ENCODE peak calls at places on chromosomes 11 and 22, in eight cellular contexts. K is HCT116; Z is suprapubic skin; J is IMR-90; T is HAP-1; Y is H4; F is stimulated activated CD4-positive, alpha-beta T cell treated with anti-CD3 and anti-CD28 coated beads, Interleukin-2, amount 100 ng/mL, for 24 hours; X is fibroblast of the aortic adventitia. M is an unnamed sample.

GRCh38 chr11:60835472-60835871 is 6.4 kb upstream of the CCDC86 start:
- DNase-seq in T (no peak), K (no peak), Y (no peak), J (peak; percentile 47), F (no peak), Z (no peak), X (peak; percentile 15), M (no peak)

GRCh38 chr22:28183078-28183870 is 264.2 kb upstream of the PITPNB start:
- DNase-seq in F (no peak), Z (no peak), T (no peak), K (no peak), Y (no peak), J (no peak), X (no peak), M (no peak)

GRCh38 chr22:23547818-23548500 is 32.1 kb downstream of the IGLL1 start:
- DNase-seq in X (no peak), F (no peak), K (no peak), J (no peak), Z (peak; percentile 9), Y (no peak), T (no peak), M (no peak)

GRCh38 chr11:10358696-10359095 is 53.8 kb downstream of the ADM start:
- DNase-seq in K (no peak), Y (no peak), F (no peak), J (no peak), X (no peak), Z (no peak), T (no peak), M (no peak)

GRCh38 chr22:36155702-36156101 is 4.9 kb downstream of the APOL3 start:
- DNase-seq in K (no peak), T (no peak), F (no peak), X (peak; percentile 49), J (no peak), Y (no peak), Z (peak; percentile 91), M (no peak)

GRCh38 chr11:95850137-95850536 is 59.8 kb downstream of the CEP57 start:
- DNase-seq in J (peak; percentile 44), T (no peak), K (no peak), Y (no peak), X (peak; percentile 33), F (no peak), Z (no peak), M (no peak)

GRCh38 chr11:3164540-3165151 is 464 bp downstream of the OSBPL5 start:
- DNase-seq in Y (no peak), Z (peak; percentile 71), J (no peak), K (no peak), T (no peak), F (no peak), X (no peak), M (no peak)

GRCh38 chr11:118792642-118793124 is 1.7 kb upstream of the DDX6 start:
- DNase-seq in K (peak; percentile 91), Y (peak; percentile 22), T (peak; percentile 96), F (peak; percentile 69), X (peak; percentile 90), J (peak; percentile 94), Z (peak; percentile 77), M (peak; percentile 57)

GRCh38 chr11:20854214-20854613 is 184.8 kb downstream of the NELL1 start:
- DNase-seq in Y (no peak), K (no peak), X (no peak), T (no peak), J (no peak), Z (no peak), F (no peak), M (no peak)

GRCh38 chr11:104908186-104908531 is 9.9 kb upstream of the CASP12 start:
- DNase-seq in F (no peak), T (no peak), X (no peak), K (no peak), Y (no peak), J (no peak), Z (no peak), M (no peak)

GRCh38 chr11:74691755-74692154 is 39.5 kb downstream of the CHRDL2 start:
- DNase-seq in K (no peak), F (no peak), Y (no peak), Z (no peak), J (no peak), T (no peak), X (no peak), M (no peak)

GRCh38 chr22:47168900-47169800 is 406.7 kb downstream of the TBC1D22A start:
- DNase-seq in Y (no peak), X (peak; percentile 5), K (no peak), J (peak; percentile 8), F (no peak), Z (peak; percentile 45), T (no peak), M (no peak)

GRCh38 chr11:131185915-131186314 is 184.5 kb upstream of the NTM start:
- DNase-seq in Y (no peak), K (no peak), J (no peak), X (no peak), F (no peak), Z (no peak), T (no peak), M (no peak)